ENCODE peak calls at places on chromosomes 3 and 15, in nine cellular contexts. D, X, P, G, M, C, B, Z and Q are unnamed samples.

GRCh38 chr3:146929696-146930095 is 324.6 kb upstream of the PLSCR5 start:
- DNase-seq in Z (peak; percentile 31), X (peak; percentile 14), M (no peak), G (no peak), D (no peak), B (no peak), P (no peak), C (no peak), Q (no peak)

GRCh38 chr3:58540176-58540863 is 3.3 kb upstream of the ACOX2 start:
- DNase-seq in C (no peak), M (no peak), Z (no peak), X (no peak), D (no peak), P (no peak), B (no peak), G (no peak), Q (peak; percentile 13)

GRCh38 chr3:183435701-183436100 is 7.3 kb upstream of the MCF2L2 start:
- DNase-seq in M (no peak), D (peak; percentile 48), X (no peak), G (no peak), P (no peak), C (no peak), B (no peak), Z (no peak), Q (no peak)

GRCh38 chr15:67109141-67110034 is 44.0 kb downstream of the SMAD3 start:
- DNase-seq in Z (peak; percentile 97), B (no peak), X (peak; percentile 97), G (peak; percentile 94), M (peak; percentile 50), D (no peak), P (no peak), C (no peak), Q (no peak)

GRCh38 chr3:43748179-43748578 is 57.4 kb downstream of the ABHD5 start:
- DNase-seq in G (no peak), B (no peak), P (no peak), M (no peak), X (peak; percentile 47), D (no peak), C (no peak), Z (peak; percentile 42), Q (peak; percentile 17)

GRCh38 chr3:67380118-67380517 is 274.3 kb downstream of the SUCLG2 start:
- DNase-seq in P (no peak), Z (no peak), D (no peak), C (no peak), M (no peak), G (no peak), B (no peak), X (no peak), Q (no peak)

GRCh38 chr3:113714702-113715101 is 18.3 kb upstream of the USF3 start:
- DNase-seq in G (no peak), P (no peak), B (no peak), Z (no peak), M (no peak), X (no peak), C (no peak), D (no peak), Q (no peak)

GRCh38 chr3:14144423-14145075 is 19.7 kb downstream of the TMEM43 start:
- DNase-seq in M (peak; percentile 60), G (peak; percentile 98), Z (peak; percentile 100), C (no peak), B (peak; percentile 52), D (peak; percentile 58), P (peak; percentile 52), X (peak; percentile 100), Q (no peak)

GRCh38 chr3:105788548-105789036 is 80.2 kb downstream of the CBLB start:
- DNase-seq in Z (peak; percentile 16), M (no peak), X (no peak), P (no peak), G (no peak), C (no peak), D (no peak), B (no peak), Q (no peak)

GRCh38 chr3:58332575-58333179 is at the start of gene PXK:
- DNase-seq in G (peak; percentile 60), Z (peak; percentile 86), B (peak; percentile 64), P (no peak), C (peak; percentile 58), X (peak; percentile 80), D (peak; percentile 85), M (peak; percentile 53), Q (peak; percentile 83)

GRCh38 chr15:96610757-96611156 is 280.3 kb downstream of the NR2F2 start:
- DNase-seq in Z (no peak), B (no peak), M (no peak), D (no peak), G (no peak), C (no peak), X (no peak), P (no peak), Q (no peak)

GRCh38 chr3:105483476-105483875 is 116.8 kb downstream of the ALCAM start:
- DNase-seq in D (no peak), Z (no peak), B (no peak), C (no peak), X (peak; percentile 29), G (no peak), M (no peak), P (no peak), Q (no peak)

GRCh38 chr15:58077427-58077826 is 11.9 kb upstream of the ALDH1A2 start:
- DNase-seq in M (no peak), B (no peak), C (no peak), Z (no peak), D (no peak), P (no peak), X (peak; percentile 34), G (no peak), Q (no peak)

GRCh38 chr3:66485291-66485968 is 15.4 kb downstream of the LRIG1 start:
- DNase-seq in M (no peak), G (no peak), P (no peak), D (no peak), C (no peak), B (no peak), X (peak; percentile 90), Z (peak; percentile 74), Q (no peak)

GRCh38 chr3:129593595-129594339 is 12.7 kb downstream of the PLXND1 start:
- DNase-seq in Z (peak; percentile 47), D (peak; percentile 80), X (no peak), B (peak; percentile 50), C (no peak), G (no peak), M (no peak), P (no peak), Q (no peak)

GRCh38 chr3:9947025-9947995 is 4.9 kb downstream of the PRRT3 start:
- DNase-seq in D (no peak), M (peak; percentile 31), G (peak; percentile 47), Z (peak; percentile 70), B (no peak), X (peak; percentile 60), C (peak; percentile 55), P (no peak), Q (peak; percentile 85)

GRCh38 chr15:48062476-48062875 is 58.3 kb upstream of the SLC24A5 start:
- DNase-seq in X (peak; percentile 73), D (no peak), G (no peak), B (no peak), Z (no peak), M (no peak), P (no peak), C (no peak), Q (no peak)

GRCh38 chr3:155325263-155325835 is 31.9 kb upstream of the STRIT1 start:
- DNase-seq in X (peak; percentile 23), Z (no peak), P (no peak), B (no peak), G (no peak), M (no peak), C (no peak), D (no peak), Q (no peak)

GRCh38 chr3:23041918-23042696 is 161.0 kb upstream of the UBE2E2 start:
- DNase-seq in C (no peak), G (no peak), B (no peak), M (peak; percentile 47), X (peak; percentile 84), P (no peak), D (no peak), Z (peak; percentile 33), Q (no peak)

GRCh38 chr3:52298147-52299098 is 10.8 kb downstream of the GLYCTK start:
- DNase-seq in G (no peak), P (no peak), Z (no peak), C (no peak), D (no peak), M (no peak), X (no peak), B (no peak), Q (peak; percentile 65)

GRCh38 chr15:55742927-55743614 is at the start of gene PRTG:
- DNase-seq in P (no peak), M (peak; percentile 41), D (no peak), G (peak; percentile 9), B (no peak), C (peak; percentile 96), X (peak; percentile 79), Z (peak; percentile 42), Q (peak; percentile 99)

GRCh38 chr3:75296858-75297257 is 367.3 kb upstream of the FRG2C start:
- DNase-seq in B (no peak), G (no peak), P (no peak), M (no peak), D (no peak), X (no peak), Z (no peak), C (no peak), Q (no peak)

GRCh38 chr15:30889231-30889630 is 14.5 kb upstream of the FAN1 start:
- DNase-seq in M (no peak), G (no peak), P (no peak), D (no peak), Z (no peak), X (no peak), C (no peak), B (no peak), Q (no peak)

GRCh38 chr3:150765949-150766720 is 3.2 kb upstream of the SIAH2 start:
- DNase-seq in M (no peak), D (peak; percentile 46), G (no peak), X (peak; percentile 60), P (no peak), Z (peak; percentile 61), B (no peak), C (no peak), Q (no peak)

GRCh38 chr3:69120879-69121464 is 1.4 kb downstream of the LMOD3 start:
- DNase-seq in M (peak; percentile 73), X (peak; percentile 88), C (peak; percentile 80), B (peak; percentile 79), G (peak; percentile 42), Z (peak; percentile 63), P (peak; percentile 79), D (peak; percentile 88), Q (peak; percentile 77)

GRCh38 chr15:45121706-45122417 is 7.7 kb downstream of the DUOXA2 start:
- DNase-seq in P (peak; percentile 18), Z (peak; percentile 84), G (peak; percentile 59), C (no peak), X (peak; percentile 76), B (no peak), D (no peak), M (no peak), Q (no peak)

GRCh38 chr3:8649757-8650156 is 5.2 kb upstream of the SSUH2 start:
- DNase-seq in D (no peak), B (no peak), M (no peak), P (no peak), G (no peak), C (no peak), X (no peak), Z (no peak), Q (no peak)

GRCh38 chr3:50318615-50319014 is 3.9 kb downstream of the HYAL2 start:
- DNase-seq in P (no peak), G (no peak), X (no peak), C (no peak), Z (no peak), M (no peak), B (no peak), D (no peak), Q (no peak)

GRCh38 chr3:170829873-170830272 is 40.1 kb downstream of the RPL22L1 start:
- DNase-seq in M (no peak), G (no peak), C (no peak), Z (no peak), D (no peak), P (no peak), X (no peak), B (no peak), Q (no peak)

GRCh38 chr3:184656991-184657669 is 54.7 kb downstream of the MAGEF1 start:
- DNase-seq in C (no peak), D (peak; percentile 61), M (no peak), X (peak; percentile 54), Z (peak; percentile 57), G (no peak), B (no peak), P (no peak), Q (no peak)

GRCh38 chr3:27720899-27721716 is 1.0 kb downstream of the EOMES start:
- DNase-seq in M (no peak), C (no peak), D (peak; percentile 12), Z (no peak), B (no peak), G (no peak), P (no peak), X (no peak), Q (peak; percentile 63)